ENCODE peak calls at places on chromosomes 5 and 9, in seven cellular contexts. V is NB4; Y is G401; M is stimulated activated CD4-positive, alpha-beta T cell treated with anti-CD3 and anti-CD28 coated beads, Interleukin-4, amount 100 ng/mL, for 24 hours; G is GM13976; E is GM12864; X is KBM-7. F is an unnamed sample.

GRCh38 chr5:139655727-139656271 is 7.7 kb downstream of the CXXC5 start:
- DNase-seq in V (no peak), Y (no peak), M (no peak), G (no peak), E (no peak), X (no peak), F (peak)

GRCh38 chr9:36925033-36925432 is 109.0 kb downstream of the PAX5 start:
- DNase-seq in V (no peak), Y (no peak), M (no peak), G (no peak), E (no peak), X (no peak), F (no peak)

GRCh38 chr5:173790177-173790719 is 97.9 kb upstream of the CPEB4 start:
- DNase-seq in V (no peak), Y (no peak), M (no peak), G (no peak), E (no peak), X (no peak), F (no peak)

GRCh38 chr5:16538001-16538400 is 72.4 kb upstream of the ZNF622 start:
- DNase-seq in V (no peak), Y (peak), M (no peak), G (no peak), E (no peak), X (no peak), F (no peak)

GRCh38 chr5:56088431-56088949 is 93.7 kb upstream of the IL6ST start:
- DNase-seq in V (no peak), Y (no peak), M (no peak), G (no peak), E (no peak), X (no peak), F (peak)

GRCh38 chr9:97506787-97507186 is 5.3 kb downstream of the TMOD1 start:
- DNase-seq in V (no peak), Y (no peak), M (no peak), G (no peak), E (no peak), X (no peak), F (no peak)

GRCh38 chr5:34684281-34684979 is 28.3 kb downstream of the RAI14 start:
- DNase-seq in V (no peak), Y (no peak), M (no peak), G (no peak), E (no peak), X (no peak), F (no peak)

GRCh38 chr5:136802382-136802781 is 437.0 kb upstream of the TRPC7 start:
- DNase-seq in V (peak), Y (peak), M (no peak), G (no peak), E (no peak), X (no peak), F (peak)

GRCh38 chr5:127311349-127311748 is 20.8 kb downstream of the MEGF10 start:
- DNase-seq in V (no peak), Y (no peak), M (no peak), G (no peak), E (no peak), X (no peak), F (no peak)

GRCh38 chr9:101443358-101443757 is 7.8 kb upstream of the ALDOB start:
- DNase-seq in V (no peak), Y (peak), M (no peak), G (no peak), E (no peak), X (no peak), F (no peak)

GRCh38 chr5:154970759-154971158 is 29.9 kb downstream of the MRPL22 start:
- DNase-seq in V (peak), Y (no peak), M (no peak), G (no peak), E (no peak), X (peak), F (no peak)

GRCh38 chr9:137280478-137281344 is 3.2 kb downstream of the TOR4A start:
- DNase-seq in V (peak), Y (no peak), M (no peak), G (no peak), E (no peak), X (no peak), F (no peak)